ENCODE peak calls at places on chromosome 11, in seven cellular contexts. G is IMR-90, B is mesendoderm, J is H9, I is mesenchymal stem cell, O is H1, K is neuronal stem cell. P is an unnamed sample.

GRCh38 chr11:18650859-18651557 is 16.9 kb upstream of the SPTY2D1 start:
- DNase-seq in G (peak; percentile 69), B (peak; percentile 90), J (peak; percentile 82), I (peak; percentile 62), O (peak; percentile 66), K (peak; percentile 21), P (peak; percentile 83)

GRCh38 chr11:126686938-126687337 is 313.6 kb downstream of the KIRREL3 start:
- DNase-seq in G (no peak), B (no peak), J (no peak), I (no peak), O (no peak), K (no peak), P (no peak)

GRCh38 chr11:96538104-96538503 is 148.3 kb downstream of the JRKL start:
- DNase-seq in G (no peak), B (no peak), J (no peak), I (no peak), O (no peak), K (no peak), P (no peak)

GRCh38 chr11:128669491-128669890 is 24.4 kb upstream of the FLI1 start:
- DNase-seq in G (peak; percentile 52), B (no peak), J (no peak), I (peak; percentile 41), O (no peak), K (no peak), P (no peak)

GRCh38 chr11:63573881-63574855 is 11.0 kb upstream of the PLAAT2 start:
- DNase-seq in G (peak; percentile 85), B (peak; percentile 16), J (peak; percentile 31), I (peak; percentile 82), O (no peak), K (no peak), P (peak; percentile 42)

GRCh38 chr11:70851308-70851707 is 401.1 kb downstream of the SHANK2 start:
- DNase-seq in G (no peak), B (no peak), J (no peak), I (no peak), O (no peak), K (no peak), P (no peak)

GRCh38 chr11:29318134-29318845 is 698.5 kb downstream of the KCNA4 start:
- DNase-seq in G (peak; percentile 85), B (no peak), J (no peak), I (no peak), O (no peak), K (no peak), P (no peak)

GRCh38 chr11:69321877-69322350 is 28.0 kb downstream of the MYEOV start:
- DNase-seq in G (peak; percentile 96), B (no peak), J (no peak), I (peak; percentile 95), O (no peak), K (no peak), P (no peak)

GRCh38 chr11:17391493-17392355 is 3.3 kb upstream of the KCNJ11 start:
- DNase-seq in G (no peak), B (no peak), J (no peak), I (no peak), O (no peak), K (no peak), P (no peak)

GRCh38 chr11:2376751-2377451 is at the start of gene CD81:
- DNase-seq in G (peak; percentile 33), B (no peak), J (peak; percentile 54), I (no peak), O (peak; percentile 82), K (peak; percentile 56), P (peak; percentile 40)

GRCh38 chr11:128290106-128290840 is 297.1 kb downstream of the ETS1 start:
- DNase-seq in G (peak; percentile 95), B (peak; percentile 69), J (peak; percentile 54), I (peak; percentile 94), O (peak; percentile 60), K (peak; percentile 56), P (peak; percentile 45)

GRCh38 chr11:117443269-117444186 is 115.9 kb downstream of the CEP164 start:
- DNase-seq in G (peak; percentile 30), B (peak; percentile 82), J (peak; percentile 86), I (peak; percentile 18), O (peak; percentile 77), K (peak; percentile 59), P (peak; percentile 43)

GRCh38 chr11:8610532-8611116 is 16.6 kb upstream of the STK33 start:
- DNase-seq in G (no peak), B (peak; percentile 65), J (peak; percentile 48), I (no peak), O (no peak), K (no peak), P (no peak)

GRCh38 chr11:74085542-74085892 is 76.6 kb upstream of the UCP3 start:
- DNase-seq in G (peak; percentile 25), B (no peak), J (no peak), I (no peak), O (no peak), K (no peak), P (peak; percentile 11)

GRCh38 chr11:84316866-84317560 is 1030.8 kb upstream of the CCDC90B start:
- DNase-seq in G (peak; percentile 30), B (peak; percentile 33), J (no peak), I (peak; percentile 38), O (no peak), K (peak; percentile 21), P (peak; percentile 6)

GRCh38 chr11:70119502-70119901 is 41.4 kb downstream of the ANO1 start:
- DNase-seq in G (no peak), B (no peak), J (no peak), I (no peak), O (no peak), K (no peak), P (no peak)

GRCh38 chr11:93249437-93250210 is 51.8 kb upstream of the SLC36A4 start:
- DNase-seq in G (no peak), B (peak; percentile 28), J (no peak), I (no peak), O (no peak), K (no peak), P (no peak)

GRCh38 chr11:1741741-1742140 is 8.7 kb downstream of the IFITM10 start:
- DNase-seq in G (no peak), B (no peak), J (no peak), I (no peak), O (no peak), K (no peak), P (no peak)

GRCh38 chr11:88421530-88421929 is 84.0 kb upstream of the CTSC start:
- DNase-seq in G (peak; percentile 48), B (peak; percentile 60), J (no peak), I (peak; percentile 46), O (no peak), K (no peak), P (peak; percentile 73)

GRCh38 chr11:17683378-17684161 is 35.8 kb upstream of the MYOD1 start:
- DNase-seq in G (peak; percentile 66), B (peak; percentile 69), J (no peak), I (peak; percentile 37), O (no peak), K (no peak), P (peak; percentile 95)

GRCh38 chr11:111422494-111423249 is 43.6 kb upstream of the POU2AF1 start:
- DNase-seq in G (peak; percentile 26), B (peak; percentile 90), J (peak; percentile 88), I (peak; percentile 33), O (peak; percentile 87), K (peak; percentile 61), P (peak; percentile 55)

GRCh38 chr11:9923280-9923679 is 259.4 kb downstream of the SWAP70 start:
- DNase-seq in G (no peak), B (peak; percentile 46), J (no peak), I (no peak), O (no peak), K (no peak), P (no peak)

GRCh38 chr11:9927670-9928069 is 263.8 kb downstream of the SWAP70 start:
- DNase-seq in G (no peak), B (no peak), J (no peak), I (no peak), O (no peak), K (no peak), P (no peak)

DNA sequence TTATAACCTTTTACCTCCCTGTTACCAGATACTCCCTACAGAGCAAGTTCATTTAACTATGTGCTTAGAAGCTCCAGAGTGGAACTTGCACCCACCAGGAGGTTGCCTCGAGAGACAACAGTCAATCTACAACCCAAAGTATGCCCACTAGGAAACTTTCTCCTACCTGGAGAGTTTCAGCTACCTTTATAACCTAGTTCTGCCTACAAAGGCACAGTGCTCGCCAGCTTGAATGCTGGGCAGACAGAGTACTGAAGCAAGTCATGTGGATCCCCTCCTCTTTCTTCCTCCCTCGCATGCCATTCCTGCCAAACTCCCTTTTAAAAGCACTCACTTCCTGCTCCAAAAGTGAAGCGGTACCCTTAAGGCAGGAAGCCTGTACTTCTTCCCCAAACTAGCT is 258.9 kb downstream of the SWAP70 start:
- DNase-seq in G (no peak), B (peak; percentile 87), J (peak; percentile 79), I (peak; percentile 24), O (peak; percentile 57), K (no peak), P (no peak)
- H3K23ac ChIP-seq in G (no peak overlapping the region), B (no peak overlapping the region), J (no peak overlapping the region), I (no peak overlapping the region), O (no peak overlapping the region), K (no peak overlapping the region), P (no peak overlapping the region)

GRCh38 chr11:9759519-9760179 is 95.8 kb downstream of the SWAP70 start:
- DNase-seq in G (peak; percentile 100), B (no peak), J (no peak), I (peak; percentile 99), O (no peak), K (no peak), P (peak; percentile 98)
- H3K27ac ChIP-seq in G (peak overlapping the region; percentile 96), B (no peak overlapping the region), J (no peak overlapping the region), I (peak overlapping the region; percentile 98), O (no peak overlapping the region), K (no peak overlapping the region), P (peak overlapping the region; percentile 94)

DNA sequence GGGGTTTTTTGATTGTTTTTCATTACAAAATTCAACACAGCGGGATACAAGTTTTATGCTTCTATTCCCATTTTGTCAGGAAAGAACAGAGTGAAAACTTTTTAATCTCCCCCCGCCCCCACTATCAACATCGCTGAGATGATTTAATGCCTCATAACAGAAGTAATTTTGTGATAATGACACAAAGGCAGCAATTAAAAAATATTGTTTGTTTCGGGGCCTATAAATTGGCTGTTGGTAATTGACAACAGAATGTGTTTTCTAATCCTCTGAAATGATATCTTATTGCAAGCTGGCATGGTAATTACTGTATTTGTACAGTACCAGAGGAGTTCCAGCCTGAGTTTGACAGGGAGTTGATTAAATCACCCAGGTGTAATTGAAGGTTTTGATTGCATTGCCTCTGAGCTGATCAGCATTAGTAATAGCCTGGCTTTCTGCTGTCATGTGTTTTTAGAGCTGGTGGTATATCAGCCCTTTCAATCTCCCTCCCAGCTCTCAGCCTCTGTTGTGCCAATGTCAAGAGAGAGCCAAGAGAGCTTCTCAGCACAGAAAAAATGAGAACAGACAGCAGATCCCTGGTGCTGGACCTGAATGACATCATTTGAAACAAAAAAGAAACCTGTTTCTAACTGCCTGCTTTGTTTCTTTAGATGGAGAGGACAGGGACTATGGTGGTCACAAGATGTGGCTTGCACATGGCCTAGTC is 265.1 kb downstream of the FAM76B start:
- DNase-seq in G (no peak), B (no peak), J (no peak), I (no peak), O (no peak), K (no peak), P (no peak)
- H3K23ac ChIP-seq in G (no peak overlapping the region), B (no peak overlapping the region), J (no peak overlapping the region), I (no peak overlapping the region), O (no peak overlapping the region), K (no peak overlapping the region), P (no peak overlapping the region)

DNA sequence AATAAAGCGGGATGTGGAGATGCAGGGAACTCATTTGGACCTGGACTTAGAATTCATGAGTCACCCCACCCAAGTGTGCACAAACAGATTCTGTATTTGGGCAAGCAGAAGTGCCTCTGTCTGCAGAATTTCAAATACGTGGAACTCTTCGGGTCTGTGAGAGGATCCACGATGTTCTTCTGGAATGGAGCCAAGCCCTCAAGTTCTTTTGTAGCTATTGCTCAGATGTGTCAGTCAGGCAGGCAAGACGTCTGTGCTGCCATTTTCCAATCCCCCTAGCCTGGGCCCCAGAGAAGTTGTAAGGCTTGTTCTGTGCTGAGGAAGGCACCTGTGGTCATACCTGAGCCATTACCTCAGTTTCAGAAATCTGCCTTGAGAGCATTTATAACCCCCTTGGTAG is 132.8 kb upstream of the RASSF10 start:
- DNase-seq in G (no peak), B (no peak), J (no peak), I (peak; percentile 10), O (no peak), K (no peak), P (no peak)
- H3K27ac ChIP-seq in G (no peak overlapping the region), B (no peak overlapping the region), J (no peak overlapping the region), I (no peak overlapping the region), O (no peak overlapping the region), K (no peak overlapping the region), P (no peak overlapping the region)

P was measured in trophoblast cell.